ENCODE peak calls at places on chromosomes 7 and 10, in six cellular contexts. N is Peyer's patch, U is DMS153, C is kidney glomerular epithelial cell, B is non-pigmented ciliary epithelial cell, L is NCI-H510A. D is an unnamed sample.

GRCh38 chr7:91228927-91229326 is 35.3 kb upstream of the FZD1 start:
- DNase-seq in U (no peak), L (no peak), B (no peak), C (no peak), N (no peak), D (no peak)

GRCh38 chr10:74718208-74718607 is 108.2 kb upstream of the KAT6B start:
- DNase-seq in U (no peak), N (no peak), L (no peak), C (no peak), B (no peak), D (no peak)

GRCh38 chr10:33749809-33750208 is 415.3 kb upstream of the NRP1 start:
- DNase-seq in B (no peak), U (no peak), L (no peak), C (no peak), N (no peak), D (no peak)

GRCh38 chr7:33979807-33980355 is 74.5 kb downstream of the BMPER start:
- DNase-seq in C (peak), N (no peak), U (no peak), L (no peak), B (peak), D (peak)

GRCh38 chr10:72267819-72268404 is 5.8 kb upstream of the DDIT4 start:
- DNase-seq in C (no peak), U (no peak), L (no peak), N (no peak), B (no peak), D (no peak)

GRCh38 chr7:47093835-47094234 is 488.1 kb downstream of the TNS3 start:
- DNase-seq in B (no peak), N (no peak), L (no peak), C (no peak), U (no peak), D (no peak)

GRCh38 chr10:810351-810846 is 120.9 kb upstream of the DIP2C start:
- DNase-seq in B (no peak), N (no peak), C (peak), U (no peak), L (peak), D (no peak)

GRCh38 chr10:98572594-98572993 is 125.9 kb upstream of the HPS1 start:
- DNase-seq in U (no peak), C (no peak), B (no peak), N (no peak), L (no peak), D (no peak)

GRCh38 chr10:17737021-17737965 is 14.7 kb upstream of the TMEM236 start:
- DNase-seq in B (no peak), U (no peak), C (peak), N (no peak), L (no peak), D (peak)

GRCh38 chr7:95686109-95686508 is 86.2 kb upstream of the DYNC1I1 start:
- DNase-seq in L (peak), N (peak), C (peak), B (no peak), U (peak), D (peak)

GRCh38 chr10:34723746-34724145 is 91.3 kb downstream of the PARD3 start:
- DNase-seq in N (no peak), L (no peak), C (peak), U (peak), B (no peak), D (peak)

D was measured in astrocyte.